ENCODE peak calls at places on chromosomes 4 and X, in seven cellular contexts. L is stimulated activated CD4-positive, alpha-beta T cell treated with anti-CD3 and anti-CD28 coated beads, Interleukin-4, amount 100 ng/mL, for 4 hours; A is left colon; O is neural crest cell; Y is left cardiac atrium; F is AG09319; M is astrocyte of the hippocampus. R is an unnamed sample.

GRCh38 chrX:69080912-69081465 is 84.3 kb downstream of the PJA1 start:
- DNase-seq in L (no peak), A (no peak), O (no peak), Y (no peak), F (no peak), M (no peak), R (no peak)

GRCh38 chr4:127364397-127364796 is 268.4 kb upstream of the INTU start:
- DNase-seq in L (no peak), A (no peak), O (no peak), Y (no peak), F (no peak), M (no peak), R (no peak)

GRCh38 chr4:81314196-81314896 is 99.3 kb upstream of the PRKG2 start:
- DNase-seq in L (no peak), A (peak), O (no peak), Y (peak), F (peak), M (no peak), R (peak)

GRCh38 chrX:113001836-113002235 is 161.2 kb upstream of the AMOT start:
- DNase-seq in L (no peak), A (no peak), O (no peak), Y (no peak), F (no peak), M (no peak), R (peak)

GRCh38 chrX:4314586-4314985 is 601.1 kb upstream of the PRKX start:
- DNase-seq in L (no peak), A (no peak), O (no peak), Y (no peak), F (no peak), M (no peak), R (no peak)

GRCh38 chr4:137032242-137032641 is 500.1 kb downstream of the PCDH18 start:
- DNase-seq in L (no peak), A (no peak), O (no peak), Y (no peak), F (no peak), M (no peak), R (no peak)

GRCh38 chrX:110045421-110045820 is 42.5 kb downstream of the TMEM164 start:
- DNase-seq in L (no peak), A (no peak), O (no peak), Y (no peak), F (no peak), M (no peak), R (no peak)

GRCh38 chr4:83125738-83126141 is 11.2 kb upstream of the PLAC8 start:
- DNase-seq in L (peak), A (peak), O (no peak), Y (no peak), F (no peak), M (no peak), R (no peak)

GRCh38 chr4:20305976-20306375 is 54.3 kb downstream of the SLIT2 start:
- DNase-seq in L (no peak), A (no peak), O (no peak), Y (no peak), F (no peak), M (peak), R (peak)

GRCh38 chrX:30904186-30904585 is 15.1 kb upstream of the TAB3 start:
- DNase-seq in L (no peak), A (no peak), O (no peak), Y (no peak), F (no peak), M (no peak), R (no peak)

GRCh38 chr4:122854444-122854843 is 27.8 kb downstream of the FGF2 start:
- DNase-seq in L (no peak), A (no peak), O (no peak), Y (peak), F (no peak), M (no peak), R (peak)

GRCh38 chrX:124023838-124024238 is 62.3 kb downstream of the STAG2 start:
- DNase-seq in L (no peak), A (no peak), O (no peak), Y (no peak), F (no peak), M (peak), R (peak)

GRCh38 chr4:174674305-174674840 is 152.1 kb upstream of the HPGD start:
- DNase-seq in L (no peak), A (no peak), O (no peak), Y (no peak), F (no peak), M (no peak), R (peak)

GRCh38 chr4:88706574-88706973 is 8.9 kb upstream of the NAP1L5 start:
- DNase-seq in L (no peak), A (no peak), O (no peak), Y (peak), F (peak), M (peak), R (peak)

GRCh38 chr4:37644962-37645361 is 41.2 kb downstream of the RELL1 start:
- DNase-seq in L (no peak), A (no peak), O (no peak), Y (no peak), F (peak), M (peak), R (peak)

GRCh38 chr4:183429489-183429888 is 14.9 kb upstream of the CDKN2AIP start:
- DNase-seq in L (no peak), A (no peak), O (no peak), Y (no peak), F (no peak), M (no peak), R (no peak)

GRCh38 chr4:123672987-123673386 is 276.4 kb downstream of the SPRY1 start:
- DNase-seq in L (no peak), A (no peak), O (no peak), Y (no peak), F (no peak), M (no peak), R (peak)

GRCh38 chrX:98931194-98931593 is 1478.9 kb downstream of the PCDH19 start:
- DNase-seq in L (no peak), A (no peak), O (no peak), Y (no peak), F (no peak), M (no peak), R (no peak)

GRCh38 chr4:56139241-56139827 is 190.6 kb downstream of the CEP135 start:
- DNase-seq in L (no peak), A (no peak), O (no peak), Y (no peak), F (no peak), M (no peak), R (peak)

GRCh38 chr4:7379719-7380118 is 55.0 kb downstream of the PSAPL1 start:
- DNase-seq in L (no peak), A (no peak), O (no peak), Y (no peak), F (no peak), M (no peak), R (no peak)

GRCh38 chr4:138645289-138645688 is 370.3 kb upstream of the NOCT start:
- DNase-seq in L (no peak), A (no peak), O (no peak), Y (no peak), F (no peak), M (peak), R (peak)

GRCh38 chr4:163048447-163048846 is 118.2 kb downstream of the NAF1 start:
- DNase-seq in L (no peak), A (no peak), O (no peak), Y (peak), F (no peak), M (peak), R (peak)

GRCh38 chrX:19121898-19122640 is at the start of gene ADGRG2:
- DNase-seq in L (no peak), A (no peak), O (peak), Y (peak), F (no peak), M (peak), R (peak)

GRCh38 chr4:55312491-55313101 is 33.4 kb upstream of the SRD5A3 start:
- DNase-seq in L (peak), A (peak), O (peak), Y (peak), F (peak), M (peak), R (peak)

GRCh38 chr4:65416875-65417274 is 253.4 kb downstream of the EPHA5 start:
- DNase-seq in L (no peak), A (peak), O (no peak), Y (peak), F (no peak), M (peak), R (no peak)

GRCh38 chr4:86927843-86928395 is 6.9 kb upstream of the AFF1 start:
- DNase-seq in L (peak), A (no peak), O (no peak), Y (peak), F (peak), M (peak), R (peak)

GRCh38 chr4:52110171-52110570 is 59.1 kb downstream of the SPATA18 start:
- DNase-seq in L (no peak), A (no peak), O (no peak), Y (no peak), F (no peak), M (no peak), R (peak)

GRCh38 chr4:47831026-47831689 is 6.7 kb downstream of the CORIN start:
- DNase-seq in L (no peak), A (no peak), O (no peak), Y (no peak), F (no peak), M (no peak), R (no peak)

GRCh38 chr4:137226221-137226620 is 306.1 kb downstream of the PCDH18 start:
- DNase-seq in L (no peak), A (no peak), O (no peak), Y (no peak), F (no peak), M (no peak), R (peak)

GRCh38 chr4:4871267-4872147 is 12.0 kb downstream of the MSX1 start:
- DNase-seq in L (no peak), A (no peak), O (no peak), Y (no peak), F (no peak), M (no peak), R (no peak)

GRCh38 chrX:148448686-148449085 is 51.7 kb upstream of the AFF2 start:
- DNase-seq in L (no peak), A (no peak), O (no peak), Y (no peak), F (no peak), M (peak), R (no peak)

GRCh38 chrX:44675364-44676024 is 132.8 kb upstream of the FUNDC1 start:
- DNase-seq in L (no peak), A (peak), O (no peak), Y (peak), F (peak), M (peak), R (peak)

GRCh38 chr4:145130788-145131398 is 32.8 kb downstream of the ABCE1 start:
- DNase-seq in L (no peak), A (no peak), O (no peak), Y (no peak), F (peak), M (peak), R (peak)

GRCh38 chr4:172982151-172982590 is 186.4 kb upstream of the GALNT7 start:
- DNase-seq in L (no peak), A (no peak), O (no peak), Y (no peak), F (no peak), M (peak), R (peak)

GRCh38 chrX:29617725-29618124 is 597.6 kb upstream of the MAGEB2 start:
- DNase-seq in L (no peak), A (no peak), O (no peak), Y (no peak), F (no peak), M (peak), R (no peak)

R was measured in AG10803.